ENCODE peak calls at places on chromosomes 3 and 15, in nine cellular contexts. Y, U, M, A, Q, L, Z, H and P are unnamed samples.

GRCh38 chr3:190548031-190548656 is 34.3 kb downstream of the IL1RAP start:
- DNase-seq in Y (no peak), U (no peak), M (no peak), A (no peak), Q (no peak), L (no peak), Z (no peak), H (no peak), P (no peak)

GRCh38 chr15:56240390-56240789 is 3.3 kb downstream of the RFX7 start:
- DNase-seq in Y (no peak), U (no peak), M (no peak), A (no peak), Q (no peak), L (no peak), Z (no peak), H (no peak), P (no peak)

GRCh38 chr3:136332776-136333175 is 82.6 kb downstream of the PCCB start:
- DNase-seq in Y (no peak), U (no peak), M (no peak), A (no peak), Q (no peak), L (no peak), Z (peak), H (peak), P (no peak)

GRCh38 chr15:57649138-57649537 is 57.4 kb upstream of the POLR2M start:
- DNase-seq in Y (no peak), U (no peak), M (no peak), A (no peak), Q (no peak), L (no peak), Z (peak), H (no peak), P (no peak)

GRCh38 chr3:138440137-138440536 is 5.7 kb downstream of the ESYT3 start:
- DNase-seq in Y (no peak), U (no peak), M (no peak), A (no peak), Q (no peak), L (no peak), Z (no peak), H (no peak), P (no peak)

GRCh38 chr15:58678683-58679082 is 70.8 kb downstream of the ADAM10 start:
- DNase-seq in Y (no peak), U (no peak), M (no peak), A (no peak), Q (no peak), L (no peak), Z (peak), H (no peak), P (no peak)

GRCh38 chr3:39318311-39318710 is 11.2 kb upstream of the CCR8 start:
- DNase-seq in Y (no peak), U (no peak), M (no peak), A (no peak), Q (no peak), L (no peak), Z (no peak), H (no peak), P (no peak)

GRCh38 chr15:62112616-62113593 is 46.1 kb downstream of the C2CD4A start:
- DNase-seq in Y (no peak), U (no peak), M (no peak), A (no peak), Q (no peak), L (peak), Z (peak), H (peak), P (peak)

GRCh38 chr15:47517737-47518136 is 199.6 kb upstream of the SEMA6D start:
- DNase-seq in Y (no peak), U (no peak), M (no peak), A (no peak), Q (no peak), L (peak), Z (peak), H (no peak), P (no peak)

GRCh38 chr3:134077649-134078081 is 47.9 kb upstream of the SLCO2A1 start:
- DNase-seq in Y (no peak), U (no peak), M (no peak), A (no peak), Q (no peak), L (no peak), Z (no peak), H (no peak), P (no peak)

GRCh38 chr3:141399979-141400971 is 32.0 kb downstream of the ZBTB38 start:
- DNase-seq in Y (no peak), U (no peak), M (no peak), A (no peak), Q (no peak), L (no peak), Z (peak), H (no peak), P (no peak)

GRCh38 chr15:77021803-77022381 is 27.0 kb downstream of the PSTPIP1 start:
- DNase-seq in Y (no peak), U (no peak), M (no peak), A (no peak), Q (peak), L (no peak), Z (peak), H (no peak), P (no peak)

GRCh38 chr15:77179541-77179998 is 108.7 kb upstream of the TSPAN3 start:
- DNase-seq in Y (no peak), U (no peak), M (no peak), A (no peak), Q (no peak), L (no peak), Z (no peak), H (no peak), P (no peak)

GRCh38 chr15:77510066-77511044 is 89.7 kb downstream of the HMG20A start:
- DNase-seq in Y (no peak), U (no peak), M (no peak), A (no peak), Q (no peak), L (no peak), Z (no peak), H (no peak), P (no peak)

GRCh38 chr3:169345662-169346331 is 317.7 kb downstream of the MECOM start:
- DNase-seq in Y (no peak), U (no peak), M (no peak), A (no peak), Q (no peak), L (no peak), Z (peak), H (no peak), P (no peak)

GRCh38 chr3:73759290-73759689 is 134.5 kb upstream of the PDZRN3 start:
- DNase-seq in Y (no peak), U (no peak), M (no peak), A (no peak), Q (no peak), L (no peak), Z (peak), H (no peak), P (no peak)

GRCh38 chr15:96837241-96837970 is 506.9 kb downstream of the NR2F2 start:
- DNase-seq in Y (no peak), U (no peak), M (no peak), A (no peak), Q (no peak), L (no peak), Z (no peak), H (no peak), P (no peak)

GRCh38 chr3:45798034-45798433 is 1.7 kb upstream of the SLC6A20 start:
- DNase-seq in Y (no peak), U (no peak), M (no peak), A (no peak), Q (no peak), L (no peak), Z (no peak), H (no peak), P (no peak)

GRCh38 chr15:23687143-23687470 is at the start of gene NDN:
- DNase-seq in Y (no peak), U (no peak), M (no peak), A (peak), Q (no peak), L (peak), Z (peak), H (peak), P (no peak)

GRCh38 chr15:96296264-96296663 is 34.2 kb upstream of the NR2F2 start:
- DNase-seq in Y (no peak), U (no peak), M (no peak), A (no peak), Q (no peak), L (no peak), Z (peak), H (no peak), P (no peak)

GRCh38 chr3:100006570-100007271 is 107.6 kb downstream of the FILIP1L start:
- DNase-seq in Y (no peak), U (no peak), M (no peak), A (no peak), Q (no peak), L (no peak), Z (peak), H (no peak), P (no peak)

GRCh38 chr15:95883064-95883463 is 447.4 kb upstream of the NR2F2 start:
- DNase-seq in Y (no peak), U (no peak), M (no peak), A (no peak), Q (no peak), L (no peak), Z (no peak), H (no peak), P (no peak)

GRCh38 chr15:90315276-90315982 is 36.7 kb upstream of the ZNF774 start:
- DNase-seq in Y (no peak), U (peak), M (no peak), A (no peak), Q (no peak), L (peak), Z (peak), H (peak), P (no peak)

GRCh38 chr3:45972534-45973402 is 22.9 kb downstream of the FYCO1 start:
- DNase-seq in Y (no peak), U (no peak), M (no peak), A (no peak), Q (no peak), L (no peak), Z (peak), H (peak), P (no peak)

GRCh38 chr15:99135194-99135593 is 30.3 kb downstream of the SYNM start:
- DNase-seq in Y (no peak), U (no peak), M (no peak), A (no peak), Q (no peak), L (no peak), Z (no peak), H (peak), P (no peak)

GRCh38 chr3:12796171-12797123 is at the start of gene CAND2:
- DNase-seq in Y (no peak), U (no peak), M (no peak), A (peak), Q (no peak), L (peak), Z (peak), H (peak), P (peak)

GRCh38 chr3:12990781-12991480 is 82.3 kb downstream of the IQSEC1 start:
- DNase-seq in Y (no peak), U (no peak), M (no peak), A (no peak), Q (no peak), L (no peak), Z (peak), H (no peak), P (no peak)

GRCh38 chr3:66582721-66583141 is 81.9 kb upstream of the LRIG1 start:
- DNase-seq in Y (peak), U (no peak), M (no peak), A (no peak), Q (peak), L (no peak), Z (no peak), H (no peak), P (no peak)

GRCh38 chr15:79923068-79923514 is 26.3 kb upstream of the MTHFS start:
- DNase-seq in Y (peak), U (peak), M (peak), A (peak), Q (peak), L (peak), Z (peak), H (peak), P (peak)

GRCh38 chr3:28150465-28151206 is 90.8 kb upstream of the CMC1 start:
- DNase-seq in Y (no peak), U (no peak), M (no peak), A (no peak), Q (no peak), L (peak), Z (peak), H (no peak), P (no peak)

GRCh38 chr3:31241533-31241932 is 291.2 kb upstream of the STT3B start:
- DNase-seq in Y (no peak), U (no peak), M (no peak), A (no peak), Q (no peak), L (no peak), Z (no peak), H (no peak), P (no peak)

GRCh38 chr15:28982886-28983285 is 97.1 kb downstream of the APBA2 start:
- DNase-seq in Y (no peak), U (no peak), M (no peak), A (no peak), Q (no peak), L (no peak), Z (no peak), H (no peak), P (no peak)

GRCh38 chr15:62165793-62166380 is 802 bp upstream of the C2CD4B start:
- DNase-seq in Y (no peak), U (no peak), M (no peak), A (no peak), Q (no peak), L (no peak), Z (peak), H (no peak), P (no peak)

GRCh38 chr3:47243748-47244147 is 38.9 kb downstream of the KIF9 start:
- DNase-seq in Y (no peak), U (no peak), M (no peak), A (no peak), Q (no peak), L (no peak), Z (no peak), H (no peak), P (no peak)